ENCODE peak calls at places on chromosomes 13 and 19, in eight cellular contexts. One of them, this sample, is unnamed.

GRCh38 chr13:20359335-20359734 is 127.2 kb upstream of the GJB6 start:
- DNase-seq in NCI-H1092: no peak
- DNase-seq in GM04504: peak
- DNase-seq in lung: no peak
- DNase-seq in stimulated activated CD4-positive, alpha-beta T cell treated with anti-CD3 and anti-CD28 coated beads, Interleukin-12 subunit alpha, Interleukin-12 subunit beta, amount 100 ng/mL, for 24 hours: no peak
- DNase-seq in left ventricle myocardium inferior: no peak
- DNase-seq in activated CD8-positive, alpha-beta T cell treated with anti-CD3 and anti-CD28 coated beads, Interleukin-2, amount 10 ng/mL, durations not matched to agents 7 days and 5 days: no peak
- DNase-seq in NCI-H1048: no peak
- DNase-seq in this sample: no peak

GRCh38 chr13:43307221-43307920 is 284.0 kb downstream of the DNAJC15 start:
- DNase-seq in NCI-H1092: no peak
- DNase-seq in GM04504: no peak
- DNase-seq in lung: no peak
- DNase-seq in stimulated activated CD4-positive, alpha-beta T cell treated with anti-CD3 and anti-CD28 coated beads, Interleukin-12 subunit alpha, Interleukin-12 subunit beta, amount 100 ng/mL, for 24 hours: no peak
- DNase-seq in left ventricle myocardium inferior: no peak
- DNase-seq in activated CD8-positive, alpha-beta T cell treated with anti-CD3 and anti-CD28 coated beads, Interleukin-2, amount 10 ng/mL, durations not matched to agents 7 days and 5 days: no peak
- DNase-seq in NCI-H1048: no peak
- DNase-seq in this sample: no peak

GRCh38 chr19:17420267-17420924 is 549 bp downstream of the MVB12A start:
- DNase-seq in NCI-H1092: no peak
- DNase-seq in GM04504: no peak
- DNase-seq in lung: no peak
- DNase-seq in stimulated activated CD4-positive, alpha-beta T cell treated with anti-CD3 and anti-CD28 coated beads, Interleukin-12 subunit alpha, Interleukin-12 subunit beta, amount 100 ng/mL, for 24 hours: no peak
- DNase-seq in left ventricle myocardium inferior: peak
- DNase-seq in activated CD8-positive, alpha-beta T cell treated with anti-CD3 and anti-CD28 coated beads, Interleukin-2, amount 10 ng/mL, durations not matched to agents 7 days and 5 days: peak
- DNase-seq in NCI-H1048: no peak
- DNase-seq in this sample: no peak

GRCh38 chr13:46324976-46325375 is 62.1 kb downstream of the RUBCNL start:
- DNase-seq in NCI-H1092: no peak
- DNase-seq in GM04504: no peak
- DNase-seq in lung: no peak
- DNase-seq in stimulated activated CD4-positive, alpha-beta T cell treated with anti-CD3 and anti-CD28 coated beads, Interleukin-12 subunit alpha, Interleukin-12 subunit beta, amount 100 ng/mL, for 24 hours: no peak
- DNase-seq in left ventricle myocardium inferior: no peak
- DNase-seq in activated CD8-positive, alpha-beta T cell treated with anti-CD3 and anti-CD28 coated beads, Interleukin-2, amount 10 ng/mL, durations not matched to agents 7 days and 5 days: no peak
- DNase-seq in NCI-H1048: no peak
- DNase-seq in this sample: no peak

GRCh38 chr13:79631260-79631659 is 150.3 kb downstream of the NDFIP2 start:
- DNase-seq in NCI-H1092: no peak
- DNase-seq in GM04504: peak
- DNase-seq in lung: no peak
- DNase-seq in stimulated activated CD4-positive, alpha-beta T cell treated with anti-CD3 and anti-CD28 coated beads, Interleukin-12 subunit alpha, Interleukin-12 subunit beta, amount 100 ng/mL, for 24 hours: no peak
- DNase-seq in left ventricle myocardium inferior: no peak
- DNase-seq in activated CD8-positive, alpha-beta T cell treated with anti-CD3 and anti-CD28 coated beads, Interleukin-2, amount 10 ng/mL, durations not matched to agents 7 days and 5 days: no peak
- DNase-seq in NCI-H1048: no peak
- DNase-seq in this sample: no peak

GRCh38 chr13:58048670-58049069 is 417.1 kb downstream of the PCDH17 start:
- DNase-seq in NCI-H1092: no peak
- DNase-seq in GM04504: no peak
- DNase-seq in lung: no peak
- DNase-seq in stimulated activated CD4-positive, alpha-beta T cell treated with anti-CD3 and anti-CD28 coated beads, Interleukin-12 subunit alpha, Interleukin-12 subunit beta, amount 100 ng/mL, for 24 hours: no peak
- DNase-seq in left ventricle myocardium inferior: no peak
- DNase-seq in activated CD8-positive, alpha-beta T cell treated with anti-CD3 and anti-CD28 coated beads, Interleukin-2, amount 10 ng/mL, durations not matched to agents 7 days and 5 days: no peak
- DNase-seq in NCI-H1048: no peak
- DNase-seq in this sample: no peak

GRCh38 chr13:70310720-70311119 is 202.5 kb upstream of the KLHL1 start:
- DNase-seq in NCI-H1092: peak
- DNase-seq in GM04504: no peak
- DNase-seq in lung: no peak
- DNase-seq in stimulated activated CD4-positive, alpha-beta T cell treated with anti-CD3 and anti-CD28 coated beads, Interleukin-12 subunit alpha, Interleukin-12 subunit beta, amount 100 ng/mL, for 24 hours: no peak
- DNase-seq in left ventricle myocardium inferior: no peak
- DNase-seq in activated CD8-positive, alpha-beta T cell treated with anti-CD3 and anti-CD28 coated beads, Interleukin-2, amount 10 ng/mL, durations not matched to agents 7 days and 5 days: no peak
- DNase-seq in NCI-H1048: no peak
- DNase-seq in this sample: no peak

GRCh38 chr19:42762782-42763181 is 2.7 kb downstream of the PSG8 start:
- DNase-seq in NCI-H1092: no peak
- DNase-seq in GM04504: no peak
- DNase-seq in lung: no peak
- DNase-seq in stimulated activated CD4-positive, alpha-beta T cell treated with anti-CD3 and anti-CD28 coated beads, Interleukin-12 subunit alpha, Interleukin-12 subunit beta, amount 100 ng/mL, for 24 hours: no peak
- DNase-seq in left ventricle myocardium inferior: no peak
- DNase-seq in activated CD8-positive, alpha-beta T cell treated with anti-CD3 and anti-CD28 coated beads, Interleukin-2, amount 10 ng/mL, durations not matched to agents 7 days and 5 days: no peak
- DNase-seq in NCI-H1048: no peak
- DNase-seq in this sample: no peak

GRCh38 chr13:106555631-106556328 is 12.2 kb downstream of the ARGLU1 start:
- DNase-seq in NCI-H1092: no peak
- DNase-seq in GM04504: no peak
- DNase-seq in lung: no peak
- DNase-seq in stimulated activated CD4-positive, alpha-beta T cell treated with anti-CD3 and anti-CD28 coated beads, Interleukin-12 subunit alpha, Interleukin-12 subunit beta, amount 100 ng/mL, for 24 hours: no peak
- DNase-seq in left ventricle myocardium inferior: no peak
- DNase-seq in activated CD8-positive, alpha-beta T cell treated with anti-CD3 and anti-CD28 coated beads, Interleukin-2, amount 10 ng/mL, durations not matched to agents 7 days and 5 days: no peak
- DNase-seq in NCI-H1048: no peak
- DNase-seq in this sample: no peak

GRCh38 chr13:24280722-24281121 is 28.7 kb upstream of the C1QTNF9 start:
- DNase-seq in NCI-H1092: no peak
- DNase-seq in GM04504: no peak
- DNase-seq in lung: no peak
- DNase-seq in stimulated activated CD4-positive, alpha-beta T cell treated with anti-CD3 and anti-CD28 coated beads, Interleukin-12 subunit alpha, Interleukin-12 subunit beta, amount 100 ng/mL, for 24 hours: no peak
- DNase-seq in left ventricle myocardium inferior: no peak
- DNase-seq in activated CD8-positive, alpha-beta T cell treated with anti-CD3 and anti-CD28 coated beads, Interleukin-2, amount 10 ng/mL, durations not matched to agents 7 days and 5 days: no peak
- DNase-seq in NCI-H1048: no peak
- DNase-seq in this sample: no peak

GRCh38 chr19:3625996-3626472 is 556 bp downstream of the CACTIN start:
- DNase-seq in NCI-H1092: no peak
- DNase-seq in GM04504: no peak
- DNase-seq in lung: no peak
- DNase-seq in stimulated activated CD4-positive, alpha-beta T cell treated with anti-CD3 and anti-CD28 coated beads, Interleukin-12 subunit alpha, Interleukin-12 subunit beta, amount 100 ng/mL, for 24 hours: no peak
- DNase-seq in left ventricle myocardium inferior: no peak
- DNase-seq in activated CD8-positive, alpha-beta T cell treated with anti-CD3 and anti-CD28 coated beads, Interleukin-2, amount 10 ng/mL, durations not matched to agents 7 days and 5 days: no peak
- DNase-seq in NCI-H1048: no peak
- DNase-seq in this sample: no peak

GRCh38 chr19:56765107-56765506 is 75.4 kb downstream of the PEG3 start:
- DNase-seq in NCI-H1092: no peak
- DNase-seq in GM04504: no peak
- DNase-seq in lung: peak
- DNase-seq in stimulated activated CD4-positive, alpha-beta T cell treated with anti-CD3 and anti-CD28 coated beads, Interleukin-12 subunit alpha, Interleukin-12 subunit beta, amount 100 ng/mL, for 24 hours: no peak
- DNase-seq in left ventricle myocardium inferior: peak
- DNase-seq in activated CD8-positive, alpha-beta T cell treated with anti-CD3 and anti-CD28 coated beads, Interleukin-2, amount 10 ng/mL, durations not matched to agents 7 days and 5 days: peak
- DNase-seq in NCI-H1048: no peak
- DNase-seq in this sample: peak

GRCh38 chr19:32539240-32539916 is 41.6 kb upstream of the PDCD5 start:
- DNase-seq in NCI-H1092: no peak
- DNase-seq in GM04504: no peak
- DNase-seq in lung: no peak
- DNase-seq in stimulated activated CD4-positive, alpha-beta T cell treated with anti-CD3 and anti-CD28 coated beads, Interleukin-12 subunit alpha, Interleukin-12 subunit beta, amount 100 ng/mL, for 24 hours: no peak
- DNase-seq in left ventricle myocardium inferior: no peak
- DNase-seq in activated CD8-positive, alpha-beta T cell treated with anti-CD3 and anti-CD28 coated beads, Interleukin-2, amount 10 ng/mL, durations not matched to agents 7 days and 5 days: no peak
- DNase-seq in NCI-H1048: no peak
- DNase-seq in this sample: no peak

GRCh38 chr13:74570834-74571233 is 436.6 kb upstream of the KLF12 start:
- DNase-seq in NCI-H1092: no peak
- DNase-seq in GM04504: no peak
- DNase-seq in lung: no peak
- DNase-seq in stimulated activated CD4-positive, alpha-beta T cell treated with anti-CD3 and anti-CD28 coated beads, Interleukin-12 subunit alpha, Interleukin-12 subunit beta, amount 100 ng/mL, for 24 hours: no peak
- DNase-seq in left ventricle myocardium inferior: no peak
- DNase-seq in activated CD8-positive, alpha-beta T cell treated with anti-CD3 and anti-CD28 coated beads, Interleukin-2, amount 10 ng/mL, durations not matched to agents 7 days and 5 days: no peak
- DNase-seq in NCI-H1048: no peak
- DNase-seq in this sample: no peak

GRCh38 chr13:22828081-22828480 is 352.7 kb upstream of the SGCG start:
- DNase-seq in NCI-H1092: no peak
- DNase-seq in GM04504: no peak
- DNase-seq in lung: no peak
- DNase-seq in stimulated activated CD4-positive, alpha-beta T cell treated with anti-CD3 and anti-CD28 coated beads, Interleukin-12 subunit alpha, Interleukin-12 subunit beta, amount 100 ng/mL, for 24 hours: no peak
- DNase-seq in left ventricle myocardium inferior: no peak
- DNase-seq in activated CD8-positive, alpha-beta T cell treated with anti-CD3 and anti-CD28 coated beads, Interleukin-2, amount 10 ng/mL, durations not matched to agents 7 days and 5 days: no peak
- DNase-seq in NCI-H1048: no peak
- DNase-seq in this sample: no peak

GRCh38 chr13:72820898-72821279 is 39.0 kb downstream of the PIBF1 start:
- DNase-seq in NCI-H1092: no peak
- DNase-seq in GM04504: no peak
- DNase-seq in lung: no peak
- DNase-seq in stimulated activated CD4-positive, alpha-beta T cell treated with anti-CD3 and anti-CD28 coated beads, Interleukin-12 subunit alpha, Interleukin-12 subunit beta, amount 100 ng/mL, for 24 hours: no peak
- DNase-seq in left ventricle myocardium inferior: no peak
- DNase-seq in activated CD8-positive, alpha-beta T cell treated with anti-CD3 and anti-CD28 coated beads, Interleukin-2, amount 10 ng/mL, durations not matched to agents 7 days and 5 days: no peak
- DNase-seq in NCI-H1048: no peak
- DNase-seq in this sample: no peak

GRCh38 chr19:16661480-16662034 is 618 bp downstream of the TMEM38A start:
- DNase-seq in NCI-H1092: peak
- DNase-seq in GM04504: no peak
- DNase-seq in lung: peak
- DNase-seq in stimulated activated CD4-positive, alpha-beta T cell treated with anti-CD3 and anti-CD28 coated beads, Interleukin-12 subunit alpha, Interleukin-12 subunit beta, amount 100 ng/mL, for 24 hours: no peak
- DNase-seq in left ventricle myocardium inferior: peak
- DNase-seq in activated CD8-positive, alpha-beta T cell treated with anti-CD3 and anti-CD28 coated beads, Interleukin-2, amount 10 ng/mL, durations not matched to agents 7 days and 5 days: peak
- DNase-seq in NCI-H1048: no peak
- DNase-seq in this sample: peak

GRCh38 chr13:76848596-76848995 is 37.6 kb downstream of the KCTD12 start:
- DNase-seq in NCI-H1092: peak
- DNase-seq in GM04504: no peak
- DNase-seq in lung: peak
- DNase-seq in stimulated activated CD4-positive, alpha-beta T cell treated with anti-CD3 and anti-CD28 coated beads, Interleukin-12 subunit alpha, Interleukin-12 subunit beta, amount 100 ng/mL, for 24 hours: no peak
- DNase-seq in left ventricle myocardium inferior: peak
- DNase-seq in activated CD8-positive, alpha-beta T cell treated with anti-CD3 and anti-CD28 coated beads, Interleukin-2, amount 10 ng/mL, durations not matched to agents 7 days and 5 days: no peak
- DNase-seq in NCI-H1048: no peak
- DNase-seq in this sample: no peak

GRCh38 chr13:45575830-45576180 is 39.7 kb downstream of the ERICH6B start:
- DNase-seq in NCI-H1092: peak
- DNase-seq in GM04504: no peak
- DNase-seq in lung: no peak
- DNase-seq in stimulated activated CD4-positive, alpha-beta T cell treated with anti-CD3 and anti-CD28 coated beads, Interleukin-12 subunit alpha, Interleukin-12 subunit beta, amount 100 ng/mL, for 24 hours: no peak
- DNase-seq in left ventricle myocardium inferior: no peak
- DNase-seq in activated CD8-positive, alpha-beta T cell treated with anti-CD3 and anti-CD28 coated beads, Interleukin-2, amount 10 ng/mL, durations not matched to agents 7 days and 5 days: no peak
- DNase-seq in NCI-H1048: no peak
- DNase-seq in this sample: no peak

GRCh38 chr13:48542581-48543341 is 9.9 kb upstream of the RCBTB2 start:
- DNase-seq in NCI-H1092: peak
- DNase-seq in GM04504: no peak
- DNase-seq in lung: no peak
- DNase-seq in stimulated activated CD4-positive, alpha-beta T cell treated with anti-CD3 and anti-CD28 coated beads, Interleukin-12 subunit alpha, Interleukin-12 subunit beta, amount 100 ng/mL, for 24 hours: no peak
- DNase-seq in left ventricle myocardium inferior: peak
- DNase-seq in activated CD8-positive, alpha-beta T cell treated with anti-CD3 and anti-CD28 coated beads, Interleukin-2, amount 10 ng/mL, durations not matched to agents 7 days and 5 days: no peak
- DNase-seq in NCI-H1048: no peak
- DNase-seq in this sample: peak

GRCh38 chr19:755063-755462 is 4.2 kb downstream of the MISP start:
- DNase-seq in NCI-H1092: no peak
- DNase-seq in GM04504: no peak
- DNase-seq in lung: no peak
- DNase-seq in stimulated activated CD4-positive, alpha-beta T cell treated with anti-CD3 and anti-CD28 coated beads, Interleukin-12 subunit alpha, Interleukin-12 subunit beta, amount 100 ng/mL, for 24 hours: no peak
- DNase-seq in left ventricle myocardium inferior: no peak
- DNase-seq in activated CD8-positive, alpha-beta T cell treated with anti-CD3 and anti-CD28 coated beads, Interleukin-2, amount 10 ng/mL, durations not matched to agents 7 days and 5 days: no peak
- DNase-seq in NCI-H1048: no peak
- DNase-seq in this sample: no peak